ENCODE peak calls at places on chromosome 18, in five cellular contexts. One of them, this sample, is unnamed.

GRCh38 chr18:76859474-76860339 is 37.4 kb downstream of the ZNF236 start:
- DNase-seq in IMR-90: no peak
- DNase-seq in K562: no peak
- DNase-seq in SK-N-SH: no peak
- DNase-seq in GM12878: peak
- DNase-seq in this sample: no peak

GRCh38 chr18:35524236-35524635 is 26.5 kb upstream of the INO80C start:
- DNase-seq in IMR-90: no peak
- DNase-seq in K562: no peak
- DNase-seq in SK-N-SH: no peak
- DNase-seq in GM12878: no peak
- DNase-seq in this sample: no peak

GRCh38 chr18:13430663-13431062 is 212.1 kb downstream of the LDLRAD4 start:
- DNase-seq in IMR-90: no peak
- DNase-seq in K562: no peak
- DNase-seq in SK-N-SH: no peak
- DNase-seq in GM12878: no peak
- DNase-seq in this sample: no peak

GRCh38 chr18:70496749-70497294 is 208.0 kb downstream of the SOCS6 start:
- DNase-seq in IMR-90: no peak
- DNase-seq in K562: no peak
- DNase-seq in SK-N-SH: peak
- DNase-seq in GM12878: no peak
- DNase-seq in this sample: no peak

GRCh38 chr18:8661754-8662573 is 43.4 kb upstream of the MTCL1 start:
- DNase-seq in IMR-90: peak
- DNase-seq in K562: no peak
- DNase-seq in SK-N-SH: peak
- DNase-seq in GM12878: no peak
- DNase-seq in this sample: peak

GRCh38 chr18:60372598-60372997 is at the start of gene MC4R:
- DNase-seq in IMR-90: peak
- DNase-seq in K562: no peak
- DNase-seq in SK-N-SH: peak
- DNase-seq in GM12878: no peak
- DNase-seq in this sample: peak

GRCh38 chr18:13501896-13502295 is 224.5 kb downstream of the FAM210A start:
- DNase-seq in IMR-90: no peak
- DNase-seq in K562: no peak
- DNase-seq in SK-N-SH: no peak
- DNase-seq in GM12878: peak
- DNase-seq in this sample: no peak

GRCh38 chr18:51908598-51908944 is 431.4 kb upstream of the DCC start:
- DNase-seq in IMR-90: no peak
- DNase-seq in K562: no peak
- DNase-seq in SK-N-SH: no peak
- DNase-seq in GM12878: no peak
- DNase-seq in this sample: no peak

GRCh38 chr18:21215480-21215879 is 26.6 kb upstream of the GREB1L start:
- DNase-seq in IMR-90: no peak
- DNase-seq in K562: no peak
- DNase-seq in SK-N-SH: no peak
- DNase-seq in GM12878: no peak
- DNase-seq in this sample: no peak

GRCh38 chr18:944440-944839 is 39.8 kb downstream of the ADCYAP1 start:
- DNase-seq in IMR-90: peak
- DNase-seq in K562: no peak
- DNase-seq in SK-N-SH: no peak
- DNase-seq in GM12878: no peak
- DNase-seq in this sample: no peak

GRCh38 chr18:59040770-59041148 is 98.9 kb upstream of the SEC11C start:
- DNase-seq in IMR-90: no peak
- DNase-seq in K562: no peak
- DNase-seq in SK-N-SH: no peak
- DNase-seq in GM12878: no peak
- DNase-seq in this sample: no peak

GRCh38 chr18:51385270-51385669 is 187.8 kb upstream of the MEX3C start:
- DNase-seq in IMR-90: no peak
- DNase-seq in K562: no peak
- DNase-seq in SK-N-SH: no peak
- DNase-seq in GM12878: no peak
- DNase-seq in this sample: no peak

GRCh38 chr18:26073742-26074141 is 16.7 kb downstream of the SS18 start:
- DNase-seq in IMR-90: no peak
- DNase-seq in K562: no peak
- DNase-seq in SK-N-SH: no peak
- DNase-seq in GM12878: no peak
- DNase-seq in this sample: no peak

GRCh38 chr18:59026831-59027410 is 112.8 kb upstream of the SEC11C start:
- DNase-seq in IMR-90: no peak
- DNase-seq in K562: no peak
- DNase-seq in SK-N-SH: no peak
- DNase-seq in GM12878: no peak
- DNase-seq in this sample: no peak

GRCh38 chr18:72834731-72835130 is 33.1 kb downstream of the NETO1 start:
- DNase-seq in IMR-90: no peak
- DNase-seq in K562: no peak
- DNase-seq in SK-N-SH: no peak
- DNase-seq in GM12878: no peak
- DNase-seq in this sample: no peak

GRCh38 chr18:61471832-61472406 is 138.7 kb downstream of the CDH20 start:
- DNase-seq in IMR-90: no peak
- DNase-seq in K562: no peak
- DNase-seq in SK-N-SH: no peak
- DNase-seq in GM12878: no peak
- DNase-seq in this sample: no peak

GRCh38 chr18:51666717-51667320 is 469.3 kb upstream of the MEX3C start:
- DNase-seq in IMR-90: no peak
- DNase-seq in K562: no peak
- DNase-seq in SK-N-SH: peak
- DNase-seq in GM12878: no peak
- DNase-seq in this sample: no peak

GRCh38 chr18:28541276-28541930 is 364.5 kb upstream of the CDH2 start:
- DNase-seq in IMR-90: no peak
- DNase-seq in K562: no peak
- DNase-seq in SK-N-SH: peak
- DNase-seq in GM12878: no peak
- DNase-seq in this sample: no peak

GRCh38 chr18:267380-267687 is 513 bp downstream of the THOC1 start:
- DNase-seq in IMR-90: no peak
- DNase-seq in K562: no peak
- DNase-seq in SK-N-SH: no peak
- DNase-seq in GM12878: no peak
- DNase-seq in this sample: peak

GRCh38 chr18:48805826-48806535 is 144.8 kb downstream of the SMAD7 start:
- DNase-seq in IMR-90: no peak
- DNase-seq in K562: no peak
- DNase-seq in SK-N-SH: no peak
- DNase-seq in GM12878: no peak
- DNase-seq in this sample: no peak

GRCh38 chr18:55821219-55821618 is 233.2 kb upstream of the TCF4 start:
- DNase-seq in IMR-90: peak
- DNase-seq in K562: no peak
- DNase-seq in SK-N-SH: no peak
- DNase-seq in GM12878: no peak
- DNase-seq in this sample: no peak

GRCh38 chr18:57813245-57813644 is 10.1 kb upstream of the ATP8B1 start:
- DNase-seq in IMR-90: peak
- DNase-seq in K562: no peak
- DNase-seq in SK-N-SH: no peak
- DNase-seq in GM12878: no peak
- DNase-seq in this sample: peak

GRCh38 chr18:44936485-44936884 is 255.8 kb downstream of the SETBP1 start:
- DNase-seq in IMR-90: no peak
- DNase-seq in K562: no peak
- DNase-seq in SK-N-SH: no peak
- DNase-seq in GM12878: no peak
- DNase-seq in this sample: no peak

GRCh38 chr18:44941519-44941918 is 260.8 kb downstream of the SETBP1 start:
- DNase-seq in IMR-90: no peak
- DNase-seq in K562: no peak
- DNase-seq in SK-N-SH: no peak
- DNase-seq in GM12878: no peak
- DNase-seq in this sample: no peak

GRCh38 chr18:44937985-44938384 is 257.3 kb downstream of the SETBP1 start:
- DNase-seq in IMR-90: no peak
- DNase-seq in K562: no peak
- DNase-seq in SK-N-SH: peak
- DNase-seq in GM12878: no peak
- DNase-seq in this sample: no peak

GRCh38 chr18:44938396-44939036 is 257.8 kb downstream of the SETBP1 start:
- DNase-seq in IMR-90: no peak
- DNase-seq in K562: no peak
- DNase-seq in SK-N-SH: peak
- DNase-seq in GM12878: no peak
- DNase-seq in this sample: no peak

DNA sequence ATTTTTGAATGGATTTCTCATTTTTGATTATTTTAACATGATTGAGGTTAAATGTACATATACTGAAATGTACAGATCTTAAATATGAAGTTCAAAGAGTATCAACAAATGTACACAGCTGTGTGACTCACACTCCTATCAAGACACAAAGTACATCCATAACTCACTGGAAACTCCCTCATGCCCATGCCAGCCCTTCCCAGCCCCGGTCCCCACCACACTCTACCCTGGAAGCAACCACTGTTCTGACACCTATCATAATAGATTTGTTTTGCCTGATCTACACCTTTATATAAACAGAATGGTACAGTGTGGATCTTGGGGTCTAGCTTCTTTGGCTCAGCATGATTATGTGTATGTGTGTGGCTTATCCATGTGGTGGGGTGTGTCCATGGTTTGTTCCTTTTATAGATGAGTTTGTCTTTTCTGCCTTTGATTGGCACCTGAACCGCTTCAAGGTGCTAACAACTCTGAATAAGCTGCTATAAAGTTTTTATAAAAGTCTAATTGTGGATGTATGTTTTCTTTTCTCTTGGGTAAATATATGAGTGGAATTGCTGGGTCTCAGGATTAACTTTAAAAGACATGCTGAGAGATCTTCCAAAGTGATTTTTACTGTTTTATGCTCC is 258.5 kb downstream of the SETBP1 start:
- DNase-seq in IMR-90: no peak
- DNase-seq in K562: no peak
- DNase-seq in SK-N-SH: no peak
- DNase-seq in GM12878: no peak
- DNase-seq in this sample: peak
- TF ChIP-seq RCOR1 in IMR-90: no peak
- TF ChIP-seq RCOR1 in K562: no peak
- TF ChIP-seq RCOR1 in SK-N-SH: no peak
- TF ChIP-seq RCOR1 in GM12878: no peak
- TF ChIP-seq RCOR1 in this sample: no peak

DNA sequence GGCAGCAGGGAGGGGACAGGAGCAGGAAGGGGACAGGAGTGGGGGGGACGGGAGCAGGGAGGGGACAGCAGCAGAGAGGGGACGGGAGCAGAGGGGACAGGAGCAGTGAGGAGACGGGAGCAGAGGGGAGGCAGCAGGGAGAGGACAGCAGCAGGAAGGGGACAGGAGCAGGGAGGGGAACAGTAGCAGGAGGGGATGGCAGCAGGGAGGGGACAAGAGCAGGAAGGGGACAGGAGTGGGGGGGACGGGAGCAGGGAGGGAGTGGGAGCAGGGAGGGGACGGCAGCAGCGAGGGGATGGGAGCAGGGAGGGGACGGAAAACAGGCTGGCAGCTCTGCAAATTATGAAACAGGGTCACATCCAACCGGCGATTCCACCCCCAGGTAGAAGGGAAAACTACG is 39.6 kb downstream of the SLC66A2 start:
- DNase-seq in IMR-90: no peak
- DNase-seq in K562: no peak
- DNase-seq in SK-N-SH: no peak
- DNase-seq in GM12878: no peak
- DNase-seq in this sample: no peak
- H3K27ac ChIP-seq in IMR-90: no peak
- H3K27ac ChIP-seq in K562: no peak
- H3K27ac ChIP-seq in SK-N-SH: no peak
- H3K27ac ChIP-seq in GM12878: no peak
- H3K27ac ChIP-seq in this sample: no peak

GRCh38 chr18:10374615-10375295 is 79.7 kb upstream of the APCDD1 start:
- DNase-seq in IMR-90: no peak
- DNase-seq in K562: no peak
- DNase-seq in SK-N-SH: peak
- DNase-seq in GM12878: no peak
- DNase-seq in this sample: no peak

GRCh38 chr18:10378688-10379465 is 75.6 kb upstream of the APCDD1 start:
- DNase-seq in IMR-90: peak
- DNase-seq in K562: no peak
- DNase-seq in SK-N-SH: no peak
- DNase-seq in GM12878: no peak
- DNase-seq in this sample: no peak

GRCh38 chr18:10379511-10379910 is 74.9 kb upstream of the APCDD1 start:
- DNase-seq in IMR-90: peak
- DNase-seq in K562: no peak
- DNase-seq in SK-N-SH: no peak
- DNase-seq in GM12878: no peak
- DNase-seq in this sample: no peak

GRCh38 chr18:10376735-10377134 is 77.7 kb upstream of the APCDD1 start:
- DNase-seq in IMR-90: no peak
- DNase-seq in K562: no peak
- DNase-seq in SK-N-SH: no peak
- DNase-seq in GM12878: no peak
- DNase-seq in this sample: no peak

DNA sequence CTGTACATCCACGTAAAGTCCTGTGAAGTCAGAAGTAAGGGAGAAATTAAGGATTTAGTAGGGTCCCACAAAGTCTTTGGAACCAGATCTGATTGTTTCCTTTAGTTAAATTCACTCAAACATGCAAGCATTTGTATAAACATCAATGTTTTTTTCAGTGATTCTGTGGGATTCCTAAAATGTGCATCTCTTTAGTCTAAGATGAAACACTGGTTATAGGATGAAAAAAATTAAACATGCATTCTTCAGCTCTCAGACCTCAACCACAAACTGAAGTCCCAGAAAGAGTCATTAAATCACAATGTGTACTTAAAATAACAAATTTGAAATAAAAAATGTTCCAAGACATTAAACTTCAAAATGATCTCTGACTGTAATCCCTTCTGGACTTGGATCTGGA is 76.5 kb upstream of the APCDD1 start:
- DNase-seq in IMR-90: peak
- DNase-seq in K562: no peak
- DNase-seq in SK-N-SH: no peak
- DNase-seq in GM12878: no peak
- DNase-seq in this sample: no peak
- H3K4me2 ChIP-seq in IMR-90: peak
- H3K4me2 ChIP-seq in K562: no peak
- H3K4me2 ChIP-seq in SK-N-SH: no peak
- H3K4me2 ChIP-seq in GM12878: no peak
- H3K4me2 ChIP-seq in this sample: no peak

DNA sequence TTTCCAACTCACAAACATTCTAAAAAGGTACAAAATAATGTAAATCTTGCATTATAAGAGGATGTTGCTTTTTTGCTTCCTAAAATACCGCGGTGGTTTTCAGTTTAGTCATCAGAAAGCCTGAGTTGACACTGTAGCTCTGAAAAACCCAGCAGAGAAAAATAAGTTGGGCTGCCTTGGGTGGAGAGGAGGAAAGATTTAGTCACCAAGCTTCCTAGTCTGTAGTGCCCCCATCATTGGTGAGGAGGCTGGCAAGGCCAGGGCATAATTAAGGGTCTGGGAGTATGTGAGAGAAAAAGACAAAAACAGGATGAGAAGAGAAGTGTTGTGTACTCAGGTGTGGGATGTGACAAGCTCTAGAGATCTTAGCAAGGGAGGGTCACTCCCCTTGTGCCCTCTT is 5.7 kb downstream of the PTPRM start:
- DNase-seq in IMR-90: peak
- DNase-seq in K562: no peak
- DNase-seq in SK-N-SH: no peak
- DNase-seq in GM12878: peak
- DNase-seq in this sample: no peak
- TF ChIP-seq RCOR1 in IMR-90: no peak
- TF ChIP-seq RCOR1 in K562: no peak
- TF ChIP-seq RCOR1 in SK-N-SH: no peak
- TF ChIP-seq RCOR1 in GM12878: no peak
- TF ChIP-seq RCOR1 in this sample: no peak

This sample was measured in A549.